ENCODE peak calls at places on chromosome 16, in six cellular contexts. One of them, this sample, is unnamed.
A peak's percentile ranks its signal among the peaks of the same experiment; 100 is the strongest.

GRCh38 chr16:87472935-87473334 is 19.9 kb downstream of the ZCCHC14 start:
- DNase-seq in A549: no peak
- DNase-seq in K562: no peak
- DNase-seq in H1: no peak
- DNase-seq in WTC11: no peak
- DNase-seq in HepG2: no peak
- DNase-seq in this sample: no peak

GRCh38 chr16:53291757-53292392 is 142.4 kb upstream of the RBL2 start:
- DNase-seq in A549: no peak
- DNase-seq in K562: no peak
- DNase-seq in H1: no peak
- DNase-seq in WTC11: no peak
- DNase-seq in HepG2: no peak
- DNase-seq in this sample: no peak

GRCh38 chr16:35745821-35746248 is 2286.4 kb downstream of the TP53TG3F start:
- DNase-seq in A549: no peak
- DNase-seq in K562: no peak
- DNase-seq in H1: no peak
- DNase-seq in WTC11: no peak
- DNase-seq in HepG2: no peak
- DNase-seq in this sample: no peak

GRCh38 chr16:70725024-70725911 is 39.4 kb upstream of the MTSS2 start:
- DNase-seq in A549: no peak
- DNase-seq in K562: no peak
- DNase-seq in H1: no peak
- DNase-seq in WTC11: no peak
- DNase-seq in HepG2: peak; percentile 100
- DNase-seq in this sample: no peak

GRCh38 chr16:57837305-57838125 is 35.2 kb upstream of the KIFC3 start:
- DNase-seq in A549: no peak
- DNase-seq in K562: no peak
- DNase-seq in H1: no peak
- DNase-seq in WTC11: no peak
- DNase-seq in HepG2: no peak
- DNase-seq in this sample: no peak

GRCh38 chr16:55035956-55036355 is 105.3 kb downstream of the IRX5 start:
- DNase-seq in A549: no peak
- DNase-seq in K562: no peak
- DNase-seq in H1: no peak
- DNase-seq in WTC11: no peak
- DNase-seq in HepG2: no peak
- DNase-seq in this sample: no peak

GRCh38 chr16:57795431-57795878 is 6.8 kb downstream of the KIFC3 start:
- DNase-seq in A549: peak; percentile 79
- DNase-seq in K562: peak; percentile 44
- DNase-seq in H1: no peak
- DNase-seq in WTC11: peak; percentile 74
- DNase-seq in HepG2: peak; percentile 73
- DNase-seq in this sample: peak; percentile 31

GRCh38 chr16:73365010-73365409 is 317.1 kb upstream of the ZFHX3 start:
- DNase-seq in A549: no peak
- DNase-seq in K562: no peak
- DNase-seq in H1: no peak
- DNase-seq in WTC11: no peak
- DNase-seq in HepG2: no peak
- DNase-seq in this sample: no peak

GRCh38 chr16:2860826-2861567 is 3.0 kb upstream of the PRSS22 start:
- DNase-seq in A549: no peak
- DNase-seq in K562: peak; percentile 34
- DNase-seq in H1: no peak
- DNase-seq in WTC11: no peak
- DNase-seq in HepG2: no peak
- DNase-seq in this sample: no peak

GRCh38 chr16:8956265-8957060 is 7.2 kb downstream of the USP7 start:
- DNase-seq in A549: no peak
- DNase-seq in K562: no peak
- DNase-seq in H1: no peak
- DNase-seq in WTC11: no peak
- DNase-seq in HepG2: no peak
- DNase-seq in this sample: no peak

GRCh38 chr16:87274808-87275207 is 42.4 kb downstream of the C16orf95 start:
- DNase-seq in A549: no peak
- DNase-seq in K562: no peak
- DNase-seq in H1: no peak
- DNase-seq in WTC11: no peak
- DNase-seq in HepG2: no peak
- DNase-seq in this sample: no peak

GRCh38 chr16:16938980-16939379 is 531.8 kb downstream of the XYLT1 start:
- DNase-seq in A549: no peak
- DNase-seq in K562: no peak
- DNase-seq in H1: no peak
- DNase-seq in WTC11: no peak
- DNase-seq in HepG2: no peak
- DNase-seq in this sample: no peak

GRCh38 chr16:88116121-88116900 is 165.1 kb downstream of the BANP start:
- DNase-seq in A549: no peak
- DNase-seq in K562: no peak
- DNase-seq in H1: no peak
- DNase-seq in WTC11: no peak
- DNase-seq in HepG2: no peak
- DNase-seq in this sample: no peak

GRCh38 chr16:60991886-60992285 is 1044.4 kb downstream of the CDH8 start:
- DNase-seq in A549: no peak
- DNase-seq in K562: no peak
- DNase-seq in H1: no peak
- DNase-seq in WTC11: no peak
- DNase-seq in HepG2: no peak
- DNase-seq in this sample: no peak

GRCh38 chr16:88548131-88548874 is 21.9 kb upstream of the ZC3H18 start:
- DNase-seq in A549: no peak
- DNase-seq in K562: no peak
- DNase-seq in H1: no peak
- DNase-seq in WTC11: no peak
- DNase-seq in HepG2: no peak
- DNase-seq in this sample: no peak

GRCh38 chr16:78778724-78779004 is 679.2 kb downstream of the WWOX start:
- DNase-seq in A549: no peak
- DNase-seq in K562: no peak
- DNase-seq in H1: no peak
- DNase-seq in WTC11: no peak
- DNase-seq in HepG2: no peak
- DNase-seq in this sample: no peak

DNA sequence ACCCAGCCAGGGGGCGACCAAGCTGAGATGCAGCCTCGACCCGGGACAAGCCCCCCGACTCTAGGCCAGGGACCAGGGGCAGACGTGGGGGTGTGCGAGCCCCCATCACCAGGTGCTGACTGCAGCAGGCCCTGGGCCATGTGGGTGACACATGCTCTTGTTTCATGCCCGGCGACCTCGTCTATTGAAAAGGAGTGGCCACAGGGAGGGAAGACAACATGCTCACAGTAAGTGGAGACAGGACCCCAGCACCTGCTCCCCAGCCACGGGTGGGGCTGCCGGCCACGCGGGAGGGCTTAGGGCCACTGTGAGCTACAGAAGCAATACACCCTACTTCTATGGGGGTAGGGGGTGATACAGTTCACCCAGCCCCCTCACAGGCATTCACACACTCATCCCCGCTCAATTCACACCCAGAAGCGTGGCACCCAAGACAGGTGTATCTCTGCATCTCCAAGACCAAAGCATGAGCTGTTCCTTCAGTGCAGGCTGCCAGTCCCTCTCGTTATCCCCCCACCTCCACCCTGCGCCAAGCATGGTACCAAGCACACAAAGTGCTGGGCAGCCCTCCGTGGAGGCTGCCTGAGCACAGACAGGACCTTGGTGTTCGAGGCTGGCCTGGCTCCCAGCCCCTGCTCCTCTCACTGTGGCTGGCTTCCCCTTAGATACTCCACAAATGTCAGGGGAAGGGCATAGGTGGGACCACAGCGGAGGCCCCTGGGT is 13.6 kb downstream of the VASN start:
- DNase-seq in A549: no peak
- DNase-seq in K562: no peak
- DNase-seq in H1: no peak
- DNase-seq in WTC11: no peak
- DNase-seq in HepG2: no peak
- DNase-seq in this sample: no peak
- TF ChIP-seq JUN in A549: no peak
- TF ChIP-seq JUN in K562: no peak
- TF ChIP-seq JUN in H1: no peak
- TF ChIP-seq JUN in WTC11: no peak
- TF ChIP-seq JUN in HepG2: no peak
- TF ChIP-seq JUN in this sample: no peak

GRCh38 chr16:85383836-85384825 is 229.0 kb upstream of the GSE1 start:
- DNase-seq in A549: no peak
- DNase-seq in K562: no peak
- DNase-seq in H1: no peak
- DNase-seq in WTC11: no peak
- DNase-seq in HepG2: no peak
- DNase-seq in this sample: no peak

GRCh38 chr16:85386467-85387170 is 226.5 kb upstream of the GSE1 start:
- DNase-seq in A549: no peak
- DNase-seq in K562: no peak
- DNase-seq in H1: no peak
- DNase-seq in WTC11: peak; percentile 3
- DNase-seq in HepG2: no peak
- DNase-seq in this sample: no peak

GRCh38 chr16:85387171-85387507 is 226.0 kb upstream of the GSE1 start:
- DNase-seq in A549: no peak
- DNase-seq in K562: no peak
- DNase-seq in H1: no peak
- DNase-seq in WTC11: peak; percentile 6
- DNase-seq in HepG2: no peak
- DNase-seq in this sample: no peak

GRCh38 chr16:85385463-85386331 is 227.4 kb upstream of the GSE1 start:
- DNase-seq in A549: no peak
- DNase-seq in K562: no peak
- DNase-seq in H1: no peak
- DNase-seq in WTC11: peak; percentile 11
- DNase-seq in HepG2: peak; percentile 54
- DNase-seq in this sample: no peak

GRCh38 chr16:85384831-85385462 is 228.2 kb upstream of the GSE1 start:
- DNase-seq in A549: no peak
- DNase-seq in K562: no peak
- DNase-seq in H1: no peak
- DNase-seq in WTC11: peak; percentile 46
- DNase-seq in HepG2: no peak
- DNase-seq in this sample: no peak
- TF ChIP-seq JUN in A549: no peak
- TF ChIP-seq JUN in K562: no peak
- TF ChIP-seq JUN in H1: no peak
- TF ChIP-seq JUN in WTC11: no peak
- TF ChIP-seq JUN in HepG2: no peak
- TF ChIP-seq JUN in this sample: no peak

GRCh38 chr16:48999508-48999907 is 282.1 kb downstream of the CBLN1 start:
- DNase-seq in A549: no peak
- DNase-seq in K562: no peak
- DNase-seq in H1: no peak
- DNase-seq in WTC11: no peak
- DNase-seq in HepG2: no peak
- DNase-seq in this sample: no peak
- TF ChIP-seq JUN in A549: no peak
- TF ChIP-seq JUN in K562: no peak
- TF ChIP-seq JUN in H1: no peak
- TF ChIP-seq JUN in WTC11: no peak
- TF ChIP-seq JUN in HepG2: no peak
- TF ChIP-seq JUN in this sample: no peak

GRCh38 chr16:67150058-67150832 is 553 bp downstream of the B3GNT9 start:
- DNase-seq in A549: peak; percentile 51
- DNase-seq in K562: peak; percentile 53
- DNase-seq in H1: no peak
- DNase-seq in WTC11: peak; percentile 86
- DNase-seq in HepG2: no peak
- DNase-seq in this sample: peak; percentile 63
- TF ChIP-seq JUN in A549: no peak
- TF ChIP-seq JUN in K562: no peak
- TF ChIP-seq JUN in H1: no peak
- TF ChIP-seq JUN in WTC11: peak; percentile 23
- TF ChIP-seq JUN in HepG2: no peak
- TF ChIP-seq JUN in this sample: no peak

GRCh38 chr16:83420206-83420760 is 387.5 kb upstream of the HSBP1 start:
- DNase-seq in A549: no peak
- DNase-seq in K562: no peak
- DNase-seq in H1: no peak
- DNase-seq in WTC11: no peak
- DNase-seq in HepG2: peak; percentile 19
- DNase-seq in this sample: peak; percentile 22
- TF ChIP-seq JUN in A549: no peak
- TF ChIP-seq JUN in K562: no peak
- TF ChIP-seq JUN in H1: no peak
- TF ChIP-seq JUN in WTC11: no peak
- TF ChIP-seq JUN in HepG2: no peak
- TF ChIP-seq JUN in this sample: no peak

GRCh38 chr16:56372938-56373337 is 52.4 kb downstream of the AMFR start:
- DNase-seq in A549: no peak
- DNase-seq in K562: no peak
- DNase-seq in H1: no peak
- DNase-seq in WTC11: no peak
- DNase-seq in HepG2: no peak
- DNase-seq in this sample: no peak

GRCh38 chr16:56370185-56370584 is 55.2 kb downstream of the AMFR start:
- DNase-seq in A549: no peak
- DNase-seq in K562: no peak
- DNase-seq in H1: no peak
- DNase-seq in WTC11: no peak
- DNase-seq in HepG2: no peak
- DNase-seq in this sample: no peak

GRCh38 chr16:56371383-56371937 is 53.9 kb downstream of the AMFR start:
- DNase-seq in A549: no peak
- DNase-seq in K562: no peak
- DNase-seq in H1: no peak
- DNase-seq in WTC11: no peak
- DNase-seq in HepG2: no peak
- DNase-seq in this sample: no peak

GRCh38 chr16:56370836-56371235 is 54.5 kb downstream of the AMFR start:
- DNase-seq in A549: no peak
- DNase-seq in K562: no peak
- DNase-seq in H1: no peak
- DNase-seq in WTC11: no peak
- DNase-seq in HepG2: no peak
- DNase-seq in this sample: peak; percentile 51

DNA sequence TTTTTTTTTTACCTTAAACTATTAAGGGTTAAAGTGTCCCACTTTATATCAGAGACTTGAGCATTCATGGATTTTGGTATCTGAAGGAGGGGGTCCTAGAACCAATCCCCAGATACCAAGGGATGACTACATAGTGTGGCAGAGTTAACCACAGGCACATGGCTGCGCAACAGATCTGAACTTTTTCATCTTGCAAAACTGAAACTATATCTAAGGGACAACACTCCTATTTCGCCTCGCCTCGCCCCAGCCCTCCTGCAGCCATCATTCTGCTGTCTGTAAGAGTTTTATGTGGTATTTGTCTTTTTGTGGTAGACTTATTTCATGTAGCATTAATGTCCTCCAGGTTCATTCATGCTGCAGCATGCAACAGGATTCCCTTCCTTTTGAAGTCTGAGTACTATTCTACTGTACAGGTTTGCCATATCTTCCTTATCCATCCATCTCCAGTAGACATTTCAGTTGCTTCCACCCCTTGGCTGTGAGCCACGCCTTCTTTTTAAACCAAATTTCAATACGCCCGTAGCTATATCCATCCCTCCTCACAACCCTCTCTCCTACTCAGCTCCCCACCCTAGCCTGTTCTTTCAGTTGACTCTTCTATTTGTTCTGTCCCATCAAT is 53.2 kb downstream of the AMFR start:
- DNase-seq in A549: no peak
- DNase-seq in K562: no peak
- DNase-seq in H1: no peak
- DNase-seq in WTC11: no peak
- DNase-seq in HepG2: no peak
- DNase-seq in this sample: no peak
- TF ChIP-seq JUN in A549: no peak
- TF ChIP-seq JUN in K562: no peak
- TF ChIP-seq JUN in H1: no peak
- TF ChIP-seq JUN in WTC11: no peak
- TF ChIP-seq JUN in HepG2: no peak
- TF ChIP-seq JUN in this sample: no peak